ENCODE peak calls at places on chromosomes 11 and 22, in seven cellular contexts. D, Z, Q, O, I, S and G are unnamed samples.

GRCh38 chr22:45750626-45751025 is 79.0 kb downstream of the ATXN10 start:
- DNase-seq in D (no peak), Z (no peak), Q (no peak), O (no peak), I (no peak), S (no peak), G (no peak)

GRCh38 chr11:76752321-76753175 is 30.6 kb upstream of the TSKU start:
- DNase-seq in D (peak; percentile 97), Z (no peak), Q (peak; percentile 88), O (peak; percentile 45), I (no peak), S (peak; percentile 85), G (no peak)

GRCh38 chr11:47399860-47400812 is 8.3 kb upstream of the SLC39A13 start:
- DNase-seq in D (no peak), Z (peak; percentile 71), Q (no peak), O (no peak), I (peak; percentile 75), S (no peak), G (no peak)

GRCh38 chr22:49033616-49034015 is 794.1 kb downstream of the BRD1 start:
- DNase-seq in D (no peak), Z (no peak), Q (no peak), O (no peak), I (no peak), S (no peak), G (no peak)

GRCh38 chr11:114133548-114134329 is 74.2 kb downstream of the ZBTB16 start:
- DNase-seq in D (peak; percentile 79), Z (no peak), Q (no peak), O (no peak), I (no peak), S (no peak), G (no peak)

GRCh38 chr11:61079416-61080150 is 22.7 kb upstream of the CD5 start:
- DNase-seq in D (no peak), Z (no peak), Q (no peak), O (no peak), I (no peak), S (no peak), G (no peak)

GRCh38 chr11:27495710-27496300 is 10.8 kb downstream of the LIN7C start:
- DNase-seq in D (no peak), Z (no peak), Q (no peak), O (no peak), I (no peak), S (no peak), G (no peak)

GRCh38 chr22:31945971-31946680 is 1.8 kb downstream of the YWHAH start:
- DNase-seq in D (no peak), Z (no peak), Q (peak; percentile 31), O (peak; percentile 42), I (no peak), S (no peak), G (no peak)

GRCh38 chr22:25013634-25014033 is 61.1 kb downstream of the KIAA1671 start:
- DNase-seq in D (no peak), Z (no peak), Q (no peak), O (no peak), I (no peak), S (no peak), G (no peak)

GRCh38 chr11:126366064-126366822 is 10.8 kb downstream of the ST3GAL4 start:
- DNase-seq in D (no peak), Z (no peak), Q (no peak), O (no peak), I (peak; percentile 43), S (no peak), G (no peak)

GRCh38 chr11:69010964-69011623 is 2.0 kb downstream of the MRGPRF start:
- DNase-seq in D (peak; percentile 95), Z (peak; percentile 80), Q (peak; percentile 77), O (peak; percentile 80), I (peak; percentile 90), S (no peak), G (no peak)

GRCh38 chr22:44758354-44758969 is 6.1 kb downstream of the ARHGAP8 start:
- DNase-seq in D (no peak), Z (no peak), Q (peak; percentile 74), O (peak; percentile 70), I (no peak), S (peak; percentile 49), G (no peak)

GRCh38 chr11:59556115-59556882 is 45.0 kb downstream of the OR4D9 start:
- DNase-seq in D (no peak), Z (peak; percentile 69), Q (peak; percentile 93), O (peak; percentile 87), I (peak; percentile 87), S (peak; percentile 88), G (no peak)

GRCh38 chr22:28229566-28230483 is 310.8 kb upstream of the PITPNB start:
- DNase-seq in D (no peak), Z (no peak), Q (peak; percentile 62), O (peak; percentile 70), I (no peak), S (no peak), G (no peak)

GRCh38 chr11:49208006-49208721 is at the start of gene FOLH1:
- DNase-seq in D (no peak), Z (no peak), Q (no peak), O (no peak), I (peak; percentile 74), S (no peak), G (peak; percentile 26)

GRCh38 chr22:45631140-45631539 is 40.5 kb upstream of the ATXN10 start:
- DNase-seq in D (no peak), Z (no peak), Q (no peak), O (no peak), I (peak; percentile 83), S (no peak), G (no peak)

GRCh38 chr11:128196235-128196634 is 391.1 kb downstream of the ETS1 start:
- DNase-seq in D (no peak), Z (no peak), Q (no peak), O (peak; percentile 26), I (no peak), S (no peak), G (no peak)

GRCh38 chr11:2673871-2674471 is 25.8 kb downstream of the KCNQ1OT1 start:
- DNase-seq in D (peak; percentile 53), Z (no peak), Q (no peak), O (no peak), I (no peak), S (no peak), G (no peak)

GRCh38 chr11:104164028-104164520 is at the start of gene PDGFD:
- DNase-seq in D (peak; percentile 93), Z (peak; percentile 85), Q (peak; percentile 70), O (peak; percentile 77), I (peak; percentile 93), S (peak; percentile 37), G (no peak)

GRCh38 chr22:19038728-19039447 is 83.3 kb downstream of the DGCR2 start:
- DNase-seq in D (peak; percentile 83), Z (no peak), Q (no peak), O (no peak), I (peak; percentile 55), S (no peak), G (no peak)
- TF ChIP-seq CTCF in D (no peak), Z (no peak), Q (no peak), O (no peak), I (peak; percentile 37), S (no peak), G (no peak)

DNA sequence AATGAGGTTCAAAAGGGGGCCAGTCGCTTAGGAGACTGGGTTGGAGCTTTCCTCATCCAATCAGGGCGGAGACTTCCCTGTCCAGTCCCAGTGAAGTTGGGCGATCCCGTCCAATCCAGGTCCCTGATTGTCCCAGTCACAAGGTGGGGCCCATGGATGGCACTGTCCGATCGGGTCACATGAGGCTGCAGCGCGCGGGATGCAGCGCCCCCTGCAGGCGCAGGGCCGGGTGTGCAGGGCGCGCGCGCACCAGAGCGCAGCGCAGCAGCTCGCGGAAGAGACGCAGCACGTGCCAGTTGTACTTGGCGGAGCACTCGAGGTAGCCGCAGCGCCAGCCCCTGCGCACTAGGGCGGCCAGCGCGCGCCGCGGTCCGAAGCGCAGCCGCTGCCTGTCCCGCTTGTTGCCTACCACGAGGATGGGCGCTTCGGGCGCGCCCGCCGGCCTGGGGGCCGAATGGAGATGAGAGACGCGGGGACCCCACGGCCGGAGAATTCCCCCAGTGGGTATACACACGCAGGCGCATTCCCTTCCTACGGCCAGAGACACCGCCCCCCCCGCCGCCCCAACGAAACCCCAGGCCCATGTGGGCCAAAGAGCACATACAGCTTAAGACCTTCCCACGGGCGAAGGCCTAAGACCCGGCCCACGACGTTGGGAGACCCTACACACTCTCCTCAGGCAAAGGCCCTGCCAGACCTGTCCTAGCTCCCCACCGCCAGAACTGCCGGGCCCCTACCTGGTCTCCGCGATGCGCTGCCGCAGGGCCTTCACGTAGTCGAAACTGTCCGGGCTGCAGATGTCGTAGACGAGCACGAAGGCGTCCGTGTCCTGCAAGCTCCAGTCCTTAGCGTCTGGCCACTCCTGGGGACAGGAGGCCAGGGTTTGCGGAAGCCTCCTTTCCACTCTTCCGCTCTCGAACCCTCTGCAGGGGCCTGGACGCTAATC is 2.1 kb downstream of the RASL10A start:
- DNase-seq in D (no peak), Z (no peak), Q (no peak), O (peak; percentile 68), I (peak; percentile 89), S (no peak), G (no peak)
- TF ChIP-seq CTCF in D (no peak), Z (peak; percentile 65), Q (peak; percentile 49), O (peak; percentile 62), I (peak; percentile 99), S (peak; percentile 74), G (no peak)

GRCh38 chr22:35470903-35471321 is 69.7 kb upstream of the RASD2 start:
- DNase-seq in D (no peak), Z (no peak), Q (peak; percentile 33), O (peak; percentile 47), I (peak; percentile 36), S (no peak), G (no peak)
- TF ChIP-seq CTCF in D (no peak), Z (no peak), Q (peak; percentile 18), O (peak; percentile 28), I (peak; percentile 37), S (peak; percentile 10), G (no peak)

GRCh38 chr22:19959043-19959586 is 17.5 kb upstream of the TXNRD2 start:
- DNase-seq in D (peak; percentile 94), Z (peak; percentile 99), Q (peak; percentile 39), O (peak; percentile 70), I (peak; percentile 99), S (no peak), G (no peak)

GRCh38 chr22:19958083-19959042 is 16.7 kb upstream of the TXNRD2 start:
- DNase-seq in D (no peak), Z (no peak), Q (peak; percentile 73), O (peak; percentile 31), I (no peak), S (no peak), G (no peak)

GRCh38 chr22:19955241-19956128 is 13.9 kb upstream of the TXNRD2 start:
- DNase-seq in D (no peak), Z (no peak), Q (no peak), O (no peak), I (no peak), S (no peak), G (peak; percentile 12)

GRCh38 chr22:19959587-19960490 is 18.2 kb upstream of the TXNRD2 start:
- DNase-seq in D (no peak), Z (no peak), Q (no peak), O (no peak), I (no peak), S (no peak), G (no peak)

DNA sequence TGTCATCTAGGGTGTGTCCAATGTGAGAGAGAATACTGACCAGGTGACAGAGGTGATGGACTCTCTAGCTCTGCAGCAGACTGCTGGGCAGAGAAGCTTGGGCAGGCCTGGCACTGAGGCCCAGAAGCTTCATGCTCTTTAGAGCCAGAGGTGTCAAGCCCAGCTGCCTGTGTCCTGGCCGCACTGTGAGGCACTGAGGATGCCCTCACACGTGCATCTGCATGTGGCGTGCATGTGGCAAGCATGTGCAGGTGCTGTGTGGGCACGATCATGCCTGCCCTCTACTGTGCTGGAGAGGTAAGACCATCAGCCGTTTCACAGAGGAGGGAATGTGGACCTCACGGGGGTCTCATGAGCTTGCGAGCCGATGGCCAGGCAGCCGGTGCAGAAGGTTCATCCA is 15.8 kb upstream of the TXNRD2 start:
- DNase-seq in D (no peak), Z (no peak), Q (no peak), O (no peak), I (no peak), S (no peak), G (no peak)
- TF ChIP-seq CTCF in D (no peak), Z (no peak), Q (no peak), O (peak; percentile 5), I (peak; percentile 30), S (peak; percentile 12), G (no peak)